ENCODE peak calls at places on chromosomes 1 and 21, in ten cellular contexts. One of them, this sample, is unnamed.

GRCh38 chr1:43372172-43372571 is 4.4 kb upstream of the ELOVL1 start:
- DNase-seq in cardiac fibroblast: no peak
- DNase-seq in activated T-helper 1 cell treated with anti-CD3 and anti-CD28 coated beads, Interleukin-2, amount 50 U/mL, for 16 hours: no peak
- DNase-seq in activated B cell treated with CpG ODN at 0.5 μM for 24 hours: no peak
- DNase-seq in OCI-LY7: no peak
- DNase-seq in GM23338: no peak
- DNase-seq in tibial artery: no peak
- DNase-seq in ELR: peak
- DNase-seq in retina: no peak
- DNase-seq in amygdala: no peak
- DNase-seq in this sample: no peak

GRCh38 chr1:183739082-183739481 is 65.8 kb upstream of the RGL1 start:
- DNase-seq in OCI-LY7: no peak
- DNase-seq in GM23338: no peak
- DNase-seq in ELR: no peak
- DNase-seq in retina: no peak
- DNase-seq in cardiac fibroblast: no peak
- DNase-seq in activated B cell treated with CpG ODN at 0.5 μM for 24 hours: no peak
- DNase-seq in tibial artery: no peak
- DNase-seq in activated T-helper 1 cell treated with anti-CD3 and anti-CD28 coated beads, Interleukin-2, amount 50 U/mL, for 16 hours: no peak
- DNase-seq in amygdala: no peak
- DNase-seq in this sample: no peak

GRCh38 chr1:42259059-42259738 is 75.8 kb downstream of the FOXJ3 start:
- DNase-seq in amygdala: no peak
- DNase-seq in activated B cell treated with CpG ODN at 0.5 μM for 24 hours: no peak
- DNase-seq in retina: no peak
- DNase-seq in GM23338: no peak
- DNase-seq in tibial artery: peak
- DNase-seq in activated T-helper 1 cell treated with anti-CD3 and anti-CD28 coated beads, Interleukin-2, amount 50 U/mL, for 16 hours: no peak
- DNase-seq in OCI-LY7: no peak
- DNase-seq in cardiac fibroblast: peak
- DNase-seq in ELR: no peak
- DNase-seq in this sample: no peak

GRCh38 chr1:64745181-64745985 is 508 bp downstream of the RAVER2 start:
- DNase-seq in ELR: peak
- DNase-seq in tibial artery: peak
- DNase-seq in cardiac fibroblast: peak
- DNase-seq in GM23338: peak
- DNase-seq in activated B cell treated with CpG ODN at 0.5 μM for 24 hours: no peak
- DNase-seq in activated T-helper 1 cell treated with anti-CD3 and anti-CD28 coated beads, Interleukin-2, amount 50 U/mL, for 16 hours: no peak
- DNase-seq in OCI-LY7: no peak
- DNase-seq in retina: peak
- DNase-seq in amygdala: peak
- DNase-seq in this sample: peak

GRCh38 chr1:83844546-83844945 is 154.4 kb downstream of the TTLL7 start:
- DNase-seq in tibial artery: no peak
- DNase-seq in activated T-helper 1 cell treated with anti-CD3 and anti-CD28 coated beads, Interleukin-2, amount 50 U/mL, for 16 hours: no peak
- DNase-seq in ELR: no peak
- DNase-seq in cardiac fibroblast: no peak
- DNase-seq in GM23338: no peak
- DNase-seq in amygdala: no peak
- DNase-seq in activated B cell treated with CpG ODN at 0.5 μM for 24 hours: no peak
- DNase-seq in retina: no peak
- DNase-seq in OCI-LY7: no peak
- DNase-seq in this sample: no peak

GRCh38 chr1:153805042-153805745 is 30.0 kb downstream of the SLC27A3 start:
- DNase-seq in GM23338: no peak
- DNase-seq in retina: no peak
- DNase-seq in OCI-LY7: peak
- DNase-seq in tibial artery: peak
- DNase-seq in cardiac fibroblast: peak
- DNase-seq in amygdala: no peak
- DNase-seq in activated T-helper 1 cell treated with anti-CD3 and anti-CD28 coated beads, Interleukin-2, amount 50 U/mL, for 16 hours: no peak
- DNase-seq in activated B cell treated with CpG ODN at 0.5 μM for 24 hours: no peak
- DNase-seq in ELR: peak
- DNase-seq in this sample: peak

GRCh38 chr1:60808676-60809075 is 273.7 kb upstream of the NFIA start:
- DNase-seq in activated T-helper 1 cell treated with anti-CD3 and anti-CD28 coated beads, Interleukin-2, amount 50 U/mL, for 16 hours: no peak
- DNase-seq in cardiac fibroblast: no peak
- DNase-seq in tibial artery: no peak
- DNase-seq in amygdala: no peak
- DNase-seq in retina: no peak
- DNase-seq in OCI-LY7: no peak
- DNase-seq in activated B cell treated with CpG ODN at 0.5 μM for 24 hours: no peak
- DNase-seq in ELR: no peak
- DNase-seq in GM23338: no peak
- DNase-seq in this sample: no peak

GRCh38 chr1:194548071-194548470 is 1361.7 kb upstream of the B3GALT2 start:
- DNase-seq in tibial artery: no peak
- DNase-seq in cardiac fibroblast: no peak
- DNase-seq in GM23338: no peak
- DNase-seq in ELR: no peak
- DNase-seq in amygdala: no peak
- DNase-seq in OCI-LY7: no peak
- DNase-seq in activated B cell treated with CpG ODN at 0.5 μM for 24 hours: no peak
- DNase-seq in retina: no peak
- DNase-seq in activated T-helper 1 cell treated with anti-CD3 and anti-CD28 coated beads, Interleukin-2, amount 50 U/mL, for 16 hours: no peak
- DNase-seq in this sample: no peak

GRCh38 chr1:116929961-116930592 is 20.4 kb downstream of the PTGFRN start:
- DNase-seq in ELR: no peak
- DNase-seq in OCI-LY7: no peak
- DNase-seq in tibial artery: no peak
- DNase-seq in activated T-helper 1 cell treated with anti-CD3 and anti-CD28 coated beads, Interleukin-2, amount 50 U/mL, for 16 hours: no peak
- DNase-seq in GM23338: no peak
- DNase-seq in retina: no peak
- DNase-seq in cardiac fibroblast: peak
- DNase-seq in amygdala: no peak
- DNase-seq in activated B cell treated with CpG ODN at 0.5 μM for 24 hours: no peak
- DNase-seq in this sample: no peak

GRCh38 chr1:66729130-66729922 is 22.9 kb upstream of the DYNLT5 start:
- DNase-seq in GM23338: no peak
- DNase-seq in amygdala: no peak
- DNase-seq in activated T-helper 1 cell treated with anti-CD3 and anti-CD28 coated beads, Interleukin-2, amount 50 U/mL, for 16 hours: no peak
- DNase-seq in tibial artery: no peak
- DNase-seq in retina: no peak
- DNase-seq in OCI-LY7: no peak
- DNase-seq in activated B cell treated with CpG ODN at 0.5 μM for 24 hours: no peak
- DNase-seq in ELR: peak
- DNase-seq in cardiac fibroblast: peak
- DNase-seq in this sample: no peak

GRCh38 chr1:64001038-64001437 is 202.4 kb upstream of the UBE2U start:
- DNase-seq in amygdala: no peak
- DNase-seq in OCI-LY7: no peak
- DNase-seq in retina: no peak
- DNase-seq in tibial artery: no peak
- DNase-seq in cardiac fibroblast: peak
- DNase-seq in activated B cell treated with CpG ODN at 0.5 μM for 24 hours: no peak
- DNase-seq in ELR: no peak
- DNase-seq in GM23338: no peak
- DNase-seq in activated T-helper 1 cell treated with anti-CD3 and anti-CD28 coated beads, Interleukin-2, amount 50 U/mL, for 16 hours: no peak
- DNase-seq in this sample: no peak

GRCh38 chr1:42221952-42222606 is 57.5 kb upstream of the GUCA2A start:
- DNase-seq in activated B cell treated with CpG ODN at 0.5 μM for 24 hours: no peak
- DNase-seq in tibial artery: no peak
- DNase-seq in GM23338: no peak
- DNase-seq in amygdala: no peak
- DNase-seq in cardiac fibroblast: peak
- DNase-seq in retina: no peak
- DNase-seq in ELR: peak
- DNase-seq in activated T-helper 1 cell treated with anti-CD3 and anti-CD28 coated beads, Interleukin-2, amount 50 U/mL, for 16 hours: no peak
- DNase-seq in OCI-LY7: no peak
- DNase-seq in this sample: no peak

GRCh38 chr1:3350441-3351261 is 103.8 kb upstream of the ARHGEF16 start:
- DNase-seq in activated B cell treated with CpG ODN at 0.5 μM for 24 hours: no peak
- DNase-seq in ELR: no peak
- DNase-seq in OCI-LY7: no peak
- DNase-seq in tibial artery: peak
- DNase-seq in activated T-helper 1 cell treated with anti-CD3 and anti-CD28 coated beads, Interleukin-2, amount 50 U/mL, for 16 hours: no peak
- DNase-seq in retina: no peak
- DNase-seq in GM23338: no peak
- DNase-seq in cardiac fibroblast: peak
- DNase-seq in amygdala: peak
- DNase-seq in this sample: no peak

GRCh38 chr21:46056450-46056903 is 41.4 kb upstream of the COL6A2 start:
- DNase-seq in GM23338: peak
- DNase-seq in activated T-helper 1 cell treated with anti-CD3 and anti-CD28 coated beads, Interleukin-2, amount 50 U/mL, for 16 hours: no peak
- DNase-seq in amygdala: no peak
- DNase-seq in cardiac fibroblast: peak
- DNase-seq in ELR: peak
- DNase-seq in OCI-LY7: no peak
- DNase-seq in tibial artery: peak
- DNase-seq in retina: no peak
- DNase-seq in activated B cell treated with CpG ODN at 0.5 μM for 24 hours: no peak
- DNase-seq in this sample: no peak

GRCh38 chr1:29579821-29580425 is 343.6 kb downstream of the PTPRU start:
- DNase-seq in activated T-helper 1 cell treated with anti-CD3 and anti-CD28 coated beads, Interleukin-2, amount 50 U/mL, for 16 hours: no peak
- DNase-seq in tibial artery: no peak
- DNase-seq in GM23338: no peak
- DNase-seq in activated B cell treated with CpG ODN at 0.5 μM for 24 hours: no peak
- DNase-seq in OCI-LY7: no peak
- DNase-seq in cardiac fibroblast: peak
- DNase-seq in ELR: peak
- DNase-seq in amygdala: no peak
- DNase-seq in retina: no peak
- DNase-seq in this sample: no peak

GRCh38 chr1:88673446-88673845 is 10.6 kb upstream of the PKN2 start:
- DNase-seq in amygdala: no peak
- DNase-seq in OCI-LY7: no peak
- DNase-seq in retina: no peak
- DNase-seq in GM23338: no peak
- DNase-seq in activated B cell treated with CpG ODN at 0.5 μM for 24 hours: no peak
- DNase-seq in ELR: no peak
- DNase-seq in tibial artery: no peak
- DNase-seq in cardiac fibroblast: no peak
- DNase-seq in activated T-helper 1 cell treated with anti-CD3 and anti-CD28 coated beads, Interleukin-2, amount 50 U/mL, for 16 hours: no peak
- DNase-seq in this sample: no peak

GRCh38 chr1:209674957-209675566 is at the start of gene G0S2:
- DNase-seq in activated B cell treated with CpG ODN at 0.5 μM for 24 hours: peak
- DNase-seq in activated T-helper 1 cell treated with anti-CD3 and anti-CD28 coated beads, Interleukin-2, amount 50 U/mL, for 16 hours: no peak
- DNase-seq in cardiac fibroblast: peak
- DNase-seq in GM23338: peak
- DNase-seq in OCI-LY7: no peak
- DNase-seq in retina: no peak
- DNase-seq in tibial artery: peak
- DNase-seq in ELR: peak
- DNase-seq in amygdala: peak
- DNase-seq in this sample: no peak

GRCh38 chr1:236124965-236125364 is 17.4 kb upstream of the GPR137B start:
- DNase-seq in activated T-helper 1 cell treated with anti-CD3 and anti-CD28 coated beads, Interleukin-2, amount 50 U/mL, for 16 hours: no peak
- DNase-seq in ELR: peak
- DNase-seq in tibial artery: no peak
- DNase-seq in amygdala: no peak
- DNase-seq in cardiac fibroblast: no peak
- DNase-seq in OCI-LY7: peak
- DNase-seq in GM23338: peak
- DNase-seq in activated B cell treated with CpG ODN at 0.5 μM for 24 hours: no peak
- DNase-seq in retina: no peak
- DNase-seq in this sample: peak

GRCh38 chr21:31665397-31665796 is 5.9 kb downstream of the SOD1 start:
- DNase-seq in ELR: no peak
- DNase-seq in tibial artery: no peak
- DNase-seq in amygdala: no peak
- DNase-seq in cardiac fibroblast: peak
- DNase-seq in activated T-helper 1 cell treated with anti-CD3 and anti-CD28 coated beads, Interleukin-2, amount 50 U/mL, for 16 hours: no peak
- DNase-seq in GM23338: no peak
- DNase-seq in retina: no peak
- DNase-seq in activated B cell treated with CpG ODN at 0.5 μM for 24 hours: no peak
- DNase-seq in OCI-LY7: no peak
- DNase-seq in this sample: peak

GRCh38 chr1:221023482-221023881 is 144.2 kb downstream of the HLX start:
- DNase-seq in GM23338: no peak
- DNase-seq in retina: no peak
- DNase-seq in activated B cell treated with CpG ODN at 0.5 μM for 24 hours: no peak
- DNase-seq in ELR: no peak
- DNase-seq in amygdala: no peak
- DNase-seq in tibial artery: no peak
- DNase-seq in OCI-LY7: no peak
- DNase-seq in cardiac fibroblast: no peak
- DNase-seq in activated T-helper 1 cell treated with anti-CD3 and anti-CD28 coated beads, Interleukin-2, amount 50 U/mL, for 16 hours: no peak
- DNase-seq in this sample: no peak

GRCh38 chr1:185442065-185442464 is 125.0 kb upstream of the IVNS1ABP start:
- DNase-seq in cardiac fibroblast: no peak
- DNase-seq in activated T-helper 1 cell treated with anti-CD3 and anti-CD28 coated beads, Interleukin-2, amount 50 U/mL, for 16 hours: no peak
- DNase-seq in GM23338: no peak
- DNase-seq in retina: no peak
- DNase-seq in ELR: peak
- DNase-seq in activated B cell treated with CpG ODN at 0.5 μM for 24 hours: no peak
- DNase-seq in OCI-LY7: no peak
- DNase-seq in tibial artery: no peak
- DNase-seq in amygdala: no peak
- DNase-seq in this sample: no peak

GRCh38 chr1:212608956-212609700 is 567 bp downstream of the ATF3 start:
- DNase-seq in GM23338: peak
- DNase-seq in activated B cell treated with CpG ODN at 0.5 μM for 24 hours: peak
- DNase-seq in cardiac fibroblast: peak
- DNase-seq in OCI-LY7: peak
- DNase-seq in retina: peak
- DNase-seq in ELR: peak
- DNase-seq in amygdala: peak
- DNase-seq in tibial artery: peak
- DNase-seq in activated T-helper 1 cell treated with anti-CD3 and anti-CD28 coated beads, Interleukin-2, amount 50 U/mL, for 16 hours: no peak
- DNase-seq in this sample: peak

GRCh38 chr21:35026617-35027557 is 22.2 kb downstream of the RUNX1 start:
- DNase-seq in retina: peak
- DNase-seq in activated T-helper 1 cell treated with anti-CD3 and anti-CD28 coated beads, Interleukin-2, amount 50 U/mL, for 16 hours: peak
- DNase-seq in tibial artery: peak
- DNase-seq in amygdala: peak
- DNase-seq in cardiac fibroblast: peak
- DNase-seq in activated B cell treated with CpG ODN at 0.5 μM for 24 hours: peak
- DNase-seq in ELR: peak
- DNase-seq in GM23338: peak
- DNase-seq in OCI-LY7: peak
- DNase-seq in this sample: peak

GRCh38 chr1:116426401-116426800 is 53.4 kb downstream of the ATP1A1 start:
- DNase-seq in activated T-helper 1 cell treated with anti-CD3 and anti-CD28 coated beads, Interleukin-2, amount 50 U/mL, for 16 hours: no peak
- DNase-seq in retina: no peak
- DNase-seq in ELR: no peak
- DNase-seq in amygdala: no peak
- DNase-seq in GM23338: no peak
- DNase-seq in cardiac fibroblast: no peak
- DNase-seq in activated B cell treated with CpG ODN at 0.5 μM for 24 hours: no peak
- DNase-seq in OCI-LY7: no peak
- DNase-seq in tibial artery: no peak
- DNase-seq in this sample: no peak

GRCh38 chr1:201397675-201398074 is 1.4 kb downstream of the LAD1 start:
- DNase-seq in activated B cell treated with CpG ODN at 0.5 μM for 24 hours: no peak
- DNase-seq in amygdala: no peak
- DNase-seq in GM23338: no peak
- DNase-seq in activated T-helper 1 cell treated with anti-CD3 and anti-CD28 coated beads, Interleukin-2, amount 50 U/mL, for 16 hours: no peak
- DNase-seq in cardiac fibroblast: no peak
- DNase-seq in tibial artery: no peak
- DNase-seq in ELR: no peak
- DNase-seq in retina: no peak
- DNase-seq in OCI-LY7: no peak
- DNase-seq in this sample: no peak

GRCh38 chr21:31142600-31142999 is 104.3 kb upstream of the KRTAP19-8 start:
- DNase-seq in amygdala: no peak
- DNase-seq in cardiac fibroblast: no peak
- DNase-seq in OCI-LY7: peak
- DNase-seq in activated T-helper 1 cell treated with anti-CD3 and anti-CD28 coated beads, Interleukin-2, amount 50 U/mL, for 16 hours: no peak
- DNase-seq in retina: no peak
- DNase-seq in ELR: no peak
- DNase-seq in tibial artery: no peak
- DNase-seq in activated B cell treated with CpG ODN at 0.5 μM for 24 hours: no peak
- DNase-seq in GM23338: peak
- DNase-seq in this sample: peak

GRCh38 chr1:211910917-211911485 is 80.4 kb upstream of the LPGAT1 start:
- DNase-seq in OCI-LY7: no peak
- DNase-seq in retina: no peak
- DNase-seq in activated T-helper 1 cell treated with anti-CD3 and anti-CD28 coated beads, Interleukin-2, amount 50 U/mL, for 16 hours: no peak
- DNase-seq in tibial artery: no peak
- DNase-seq in ELR: no peak
- DNase-seq in activated B cell treated with CpG ODN at 0.5 μM for 24 hours: no peak
- DNase-seq in cardiac fibroblast: no peak
- DNase-seq in amygdala: no peak
- DNase-seq in GM23338: no peak
- DNase-seq in this sample: peak

GRCh38 chr21:46069166-46069565 is 28.7 kb upstream of the COL6A2 start:
- DNase-seq in ELR: no peak
- DNase-seq in activated B cell treated with CpG ODN at 0.5 μM for 24 hours: no peak
- DNase-seq in OCI-LY7: no peak
- DNase-seq in tibial artery: no peak
- DNase-seq in amygdala: no peak
- DNase-seq in activated T-helper 1 cell treated with anti-CD3 and anti-CD28 coated beads, Interleukin-2, amount 50 U/mL, for 16 hours: no peak
- DNase-seq in cardiac fibroblast: no peak
- DNase-seq in GM23338: no peak
- DNase-seq in retina: no peak
- DNase-seq in this sample: no peak